ENCODE peak calls at places on chromosomes 3 and 15, in ten cellular contexts. N is HL-60, O is GM12864, H is heart left ventricle, A is uterus, D is neural progenitor cell, U is GM12865, K is GM06990, X is A549, L is H1. S is an unnamed sample.

GRCh38 chr15:78247895-78248294 is 13.5 kb upstream of the ACSBG1 start:
- DNase-seq in K (no peak), L (no peak), X (no peak), O (no peak), D (no peak), A (no peak), H (no peak), N (no peak), U (no peak), S (no peak)

GRCh38 chr3:10299679-10300078 is 6.9 kb upstream of the GHRL start:
- DNase-seq in D (no peak), L (no peak), O (no peak), A (no peak), N (no peak), K (no peak), H (no peak), X (no peak), U (peak; percentile 62), S (peak; percentile 40)

GRCh38 chr3:14460342-14461005 is 58.1 kb downstream of the SLC6A6 start:
- DNase-seq in X (no peak), A (peak; percentile 60), L (no peak), N (no peak), K (no peak), H (peak; percentile 84), D (no peak), U (no peak), O (no peak), S (peak; percentile 97)

GRCh38 chr15:90062023-90062728 is 40.1 kb downstream of the IDH2 start:
- DNase-seq in H (no peak), L (peak; percentile 78), X (no peak), N (peak; percentile 29), U (peak; percentile 84), O (no peak), K (no peak), A (peak; percentile 69), D (peak; percentile 79), S (no peak)

GRCh38 chr3:185318136-185318535 is 44.8 kb upstream of the MAP3K13 start:
- DNase-seq in O (no peak), L (no peak), N (no peak), K (no peak), D (no peak), A (no peak), X (no peak), H (no peak), U (no peak), S (no peak)

GRCh38 chr3:127044996-127045395 is 62.1 kb downstream of the PLXNA1 start:
- DNase-seq in A (no peak), K (no peak), D (peak; percentile 49), L (peak; percentile 68), X (peak; percentile 19), O (no peak), U (no peak), H (no peak), N (no peak), S (peak; percentile 15)

GRCh38 chr3:12590096-12590495 is 33.2 kb downstream of the MKRN2 start:
- DNase-seq in H (no peak), K (no peak), D (no peak), L (no peak), N (no peak), O (no peak), X (no peak), U (no peak), A (no peak), S (no peak)

GRCh38 chr3:121748638-121749275 is 784 bp downstream of the GOLGB1 start:
- DNase-seq in X (peak; percentile 15), H (peak; percentile 73), N (no peak), K (no peak), L (no peak), A (no peak), U (peak; percentile 76), D (peak; percentile 78), O (no peak), S (peak; percentile 64)

GRCh38 chr3:40939113-40940070 is 259.9 kb upstream of the CTNNB1 start:
- DNase-seq in H (no peak), N (no peak), K (no peak), U (no peak), X (no peak), O (no peak), D (no peak), A (no peak), L (no peak), S (peak; percentile 11)

GRCh38 chr3:33768578-33768977 is 29.9 kb upstream of the PDCD6IP start:
- DNase-seq in D (no peak), O (no peak), H (no peak), N (no peak), U (no peak), A (no peak), K (no peak), L (no peak), X (no peak), S (no peak)

GRCh38 chr3:169658311-169658931 is 5.1 kb downstream of the MECOM start:
- DNase-seq in H (peak; percentile 56), X (no peak), L (peak; percentile 69), O (no peak), U (no peak), D (peak; percentile 54), N (no peak), K (no peak), A (no peak), S (no peak)

GRCh38 chr3:71087109-71088018 is 496.2 kb downstream of the FOXP1 start:
- DNase-seq in O (peak; percentile 73), N (no peak), X (no peak), U (peak; percentile 90), A (no peak), K (peak; percentile 80), L (no peak), H (no peak), D (no peak), S (peak; percentile 82)

GRCh38 chr3:85589145-85589544 is 630.4 kb downstream of the CADM2 start:
- DNase-seq in L (no peak), O (no peak), A (no peak), D (no peak), X (no peak), K (no peak), H (no peak), U (no peak), N (no peak), S (peak; percentile 41)

GRCh38 chr15:78810377-78811123 is 714 bp downstream of the ADAMTS7 start:
- DNase-seq in X (peak; percentile 79), L (peak; percentile 77), A (peak; percentile 49), N (no peak), K (no peak), U (no peak), D (peak; percentile 74), H (peak; percentile 81), O (no peak), S (peak; percentile 27)

GRCh38 chr3:32841341-32841740 is 23.5 kb downstream of the TRIM71 start:
- DNase-seq in N (no peak), L (no peak), X (no peak), U (no peak), A (no peak), O (no peak), H (no peak), K (no peak), D (no peak), S (no peak)

GRCh38 chr15:34588046-34588674 is 4.7 kb upstream of the GOLGA8B start:
- DNase-seq in N (peak; percentile 68), K (no peak), U (peak; percentile 76), O (no peak), A (peak; percentile 80), H (peak; percentile 62), X (peak; percentile 71), D (peak; percentile 75), L (peak; percentile 69), S (peak; percentile 90)
- H3K4me3 ChIP-seq in N (peak overlapping the region; percentile 15), K (peak overlapping the region; percentile 46), U (peak overlapping the region; percentile 27), O (no peak overlapping the region), A (peak overlapping the region; percentile 16), H (peak overlapping the region; percentile 29), X (peak overlapping the region; percentile 34), D (peak overlapping the region; percentile 33), L (peak overlapping the region; percentile 40), S (peak overlapping the region; percentile 43)

GRCh38 chr15:68621535-68621934 is 42.7 kb downstream of the CORO2B start:
- DNase-seq in H (no peak), N (no peak), X (no peak), K (no peak), U (no peak), D (no peak), A (no peak), O (no peak), L (no peak), S (no peak)
- H3K4me3 ChIP-seq in H (no peak overlapping the region), N (no peak overlapping the region), X (no peak overlapping the region), K (no peak overlapping the region), U (no peak overlapping the region), D (no peak overlapping the region), A (no peak overlapping the region), O (no peak overlapping the region), L (no peak overlapping the region), S (no peak overlapping the region)

DNA sequence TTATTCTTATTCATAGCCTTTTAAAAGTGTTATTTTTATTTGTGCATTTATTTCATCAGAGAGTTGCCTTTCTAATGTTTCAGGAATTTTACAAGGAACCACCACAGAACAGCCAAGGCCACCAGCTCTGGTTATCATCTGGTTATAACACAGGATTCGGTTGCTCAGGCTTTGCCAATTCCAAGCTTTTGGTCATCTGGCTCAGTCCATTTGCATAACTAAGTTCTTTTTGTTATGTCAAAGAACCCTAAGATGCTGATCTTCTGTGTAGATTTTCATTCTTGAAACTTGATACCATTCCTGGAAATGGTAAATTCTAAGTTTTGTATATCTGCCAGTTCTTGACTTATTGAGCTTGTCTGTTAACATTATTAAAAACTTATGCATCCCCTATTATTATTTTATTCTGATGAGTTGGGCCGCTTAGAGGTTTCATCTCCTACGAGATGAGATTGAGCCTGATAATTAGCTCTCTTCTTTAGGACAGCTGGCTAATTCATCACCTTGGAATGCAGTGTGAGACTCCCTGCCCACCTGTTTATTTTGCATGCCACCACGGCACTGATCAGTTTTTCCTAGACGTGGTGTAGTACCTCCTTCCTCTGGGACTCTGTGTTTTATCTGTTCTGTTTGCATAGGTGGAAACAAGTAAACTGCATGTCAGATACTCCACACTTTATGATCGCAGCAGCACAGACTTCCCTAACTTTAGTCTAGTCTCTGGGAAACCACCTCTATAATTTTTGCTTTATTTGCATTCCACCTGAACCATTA is 264.8 kb downstream of the SLCO3A1 start:
- DNase-seq in O (no peak), D (no peak), X (no peak), L (no peak), U (no peak), A (no peak), H (no peak), N (no peak), K (no peak), S (peak; percentile 60)
- H3K4me3 ChIP-seq in O (no peak overlapping the region), D (no peak overlapping the region), X (no peak overlapping the region), L (peak overlapping the region; percentile 44), U (no peak overlapping the region), A (no peak overlapping the region), H (no peak overlapping the region), N (no peak overlapping the region), K (no peak overlapping the region), S (no peak overlapping the region)

DNA sequence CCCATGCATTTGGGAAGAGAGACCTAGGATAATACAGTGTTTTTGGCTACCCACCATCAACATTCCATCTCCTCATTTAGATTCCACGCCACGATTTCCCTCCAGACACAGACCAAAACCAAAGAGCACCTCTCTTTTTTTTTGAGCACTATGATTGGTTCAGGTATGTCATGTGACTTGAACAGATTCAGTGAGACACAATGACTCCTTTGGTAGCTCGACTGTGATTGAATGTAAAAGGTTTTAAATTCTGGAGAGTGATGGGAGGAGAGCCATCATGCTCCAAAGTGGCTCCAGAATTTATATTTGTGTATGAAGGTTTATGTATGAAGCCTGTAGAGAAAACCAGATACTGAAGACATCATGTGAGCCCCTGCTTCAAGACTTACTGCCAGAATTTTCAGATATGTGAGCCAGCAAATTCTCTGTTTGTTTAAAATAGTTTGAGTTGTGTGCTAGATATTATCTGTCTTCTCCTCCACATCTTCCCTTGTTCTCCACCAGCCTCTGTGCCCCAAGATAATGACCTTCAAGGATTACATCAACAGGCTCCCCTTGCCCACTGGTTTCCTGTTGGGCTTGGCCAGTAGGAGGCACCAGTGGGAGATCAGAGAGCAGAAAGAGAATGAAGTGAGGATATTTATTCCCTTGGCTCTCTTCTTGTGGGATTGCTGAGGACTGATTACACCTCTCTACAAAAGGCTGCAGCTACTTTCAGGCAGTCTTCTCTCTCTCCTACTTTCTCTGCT is 12.5 kb downstream of the MYD88 start:
- DNase-seq in A (no peak), D (no peak), N (no peak), O (no peak), L (peak; percentile 48), X (no peak), H (no peak), K (no peak), U (no peak), S (no peak)
- H3K4me3 ChIP-seq in A (no peak overlapping the region), D (no peak overlapping the region), N (no peak overlapping the region), O (no peak overlapping the region), L (no peak overlapping the region), X (no peak overlapping the region), H (no peak overlapping the region), K (no peak overlapping the region), U (no peak overlapping the region), S (no peak overlapping the region)